ENCODE peak calls at places on chromosomes 7 and 10, in six cellular contexts. P is heart left ventricle; H is stimulated activated CD4-positive, alpha-beta T cell treated with anti-CD3 and anti-CD28 coated beads, Interleukin-15, amount 100 ng/mL, for 24 hours; L is T-helper 9 cell; G is brain microvascular endothelial cell; I is GM03348. W is an unnamed sample.

GRCh38 chr10:122054046-122055025 is 65.4 kb downstream of the TACC2 start:
- DNase-seq in P (peak), H (peak), L (no peak), G (peak), I (peak), W (no peak)

GRCh38 chr7:102934267-102934666 is 21.5 kb downstream of the LRRC17 start:
- DNase-seq in P (no peak), H (no peak), L (no peak), G (no peak), I (no peak), W (no peak)

GRCh38 chr7:356087-356486 is 66.1 kb downstream of the FOXL3 start:
- DNase-seq in P (no peak), H (no peak), L (no peak), G (no peak), I (no peak), W (no peak)

GRCh38 chr7:106114735-106115383 is 2.7 kb upstream of the SYPL1 start:
- DNase-seq in P (no peak), H (peak), L (no peak), G (no peak), I (no peak), W (no peak)

GRCh38 chr7:159042639-159043101 is 102.0 kb downstream of the VIPR2 start:
- DNase-seq in P (no peak), H (no peak), L (no peak), G (no peak), I (no peak), W (no peak)

GRCh38 chr10:86345296-86346168 is 21.1 kb downstream of the GRID1 start:
- DNase-seq in P (no peak), H (no peak), L (no peak), G (no peak), I (peak), W (no peak)

GRCh38 chr10:63414481-63415260 is 51.1 kb downstream of the JMJD1C start:
- DNase-seq in P (no peak), H (no peak), L (no peak), G (no peak), I (no peak), W (no peak)

GRCh38 chr7:144529269-144529926 is 125.9 kb upstream of the NOBOX start:
- DNase-seq in P (no peak), H (no peak), L (no peak), G (no peak), I (no peak), W (no peak)

GRCh38 chr7:100127866-100128601 is 1.3 kb downstream of the MBLAC1 start:
- DNase-seq in P (no peak), H (peak), L (no peak), G (no peak), I (no peak), W (no peak)

GRCh38 chr10:13654118-13654830 is 67.5 kb downstream of the PRPF18 start:
- DNase-seq in P (no peak), H (no peak), L (no peak), G (no peak), I (no peak), W (no peak)

GRCh38 chr7:114819629-114820362 is 102.1 kb upstream of the MDFIC start:
- DNase-seq in P (no peak), H (no peak), L (no peak), G (peak), I (peak), W (no peak)

W was measured in NCI-H1436 treated with DMSO at 0.1 percent for 48 hours.